ENCODE peak calls at places on chromosomes 5 and 9, in four cellular contexts. O, S, C and T are unnamed samples.

GRCh38 chr9:125461501-125462190 is 200.0 kb downstream of the GAPVD1 start:
- DNase-seq in S (no peak), C (no peak), O (no peak), T (no peak)

GRCh38 chr9:123309611-123310010 is 41.2 kb upstream of the STRBP start:
- DNase-seq in O (no peak), S (no peak), C (no peak), T (no peak)

GRCh38 chr5:44646016-44646415 is 162.7 kb upstream of the MRPS30 start:
- DNase-seq in C (no peak), O (no peak), S (no peak), T (no peak)

GRCh38 chr9:16656432-16657169 is 213.9 kb downstream of the BNC2 start:
- DNase-seq in C (no peak), O (no peak), S (no peak), T (no peak)

GRCh38 chr5:141669519-141669918 is 12.5 kb downstream of the ARAP3 start:
- DNase-seq in O (no peak), C (peak; percentile 42), S (no peak), T (no peak)

GRCh38 chr9:89779416-89779815 is 174.6 kb downstream of the GADD45G start:
- DNase-seq in O (no peak), C (no peak), S (no peak), T (no peak)

GRCh38 chr5:141707535-141707934 is 25.5 kb upstream of the ARAP3 start:
- DNase-seq in S (no peak), O (no peak), C (no peak), T (no peak)

GRCh38 chr5:72486371-72486770 is 20.8 kb downstream of the ZNF366 start:
- DNase-seq in O (no peak), S (no peak), C (no peak), T (no peak)

GRCh38 chr9:124482431-124483031 is 24.7 kb downstream of the NR5A1 start:
- DNase-seq in O (no peak), C (peak; percentile 86), S (no peak), T (no peak)

GRCh38 chr5:80187691-80188090 is 68.2 kb downstream of the SERINC5 start:
- DNase-seq in C (no peak), O (no peak), S (no peak), T (no peak)

GRCh38 chr9:114902773-114903589 is 27.4 kb downstream of the TNFSF8 start:
- DNase-seq in C (no peak), S (no peak), O (no peak), T (no peak)

GRCh38 chr5:11319851-11320580 is 559.0 kb upstream of the DAP start:
- DNase-seq in O (no peak), C (no peak), S (peak; percentile 10), T (no peak)

GRCh38 chr9:113381909-113382411 is 5.2 kb upstream of the HDHD3 start:
- DNase-seq in C (no peak), O (no peak), S (peak; percentile 89), T (no peak)

GRCh38 chr5:175681975-175682354 is 24.1 kb downstream of the HRH2 start:
- DNase-seq in O (no peak), C (no peak), S (no peak), T (no peak)

GRCh38 chr5:51382759-51383493 is at the start of gene ISL1:
- DNase-seq in O (peak; percentile 57), S (no peak), C (peak; percentile 34), T (no peak)

GRCh38 chr5:74394543-74394923 is 246.0 kb downstream of the ENC1 start:
- DNase-seq in O (no peak), C (no peak), S (peak; percentile 20), T (no peak)

GRCh38 chr9:123928471-123929176 is 1.3 kb downstream of the DENND1A start:
- DNase-seq in O (no peak), C (peak; percentile 54), S (no peak), T (no peak)

GRCh38 chr9:125476645-125477044 is 215.0 kb downstream of the GAPVD1 start:
- DNase-seq in O (no peak), C (peak; percentile 48), S (peak; percentile 27), T (no peak)

GRCh38 chr5:98781964-98782363 is 8.5 kb downstream of the RGMB start:
- DNase-seq in C (no peak), O (no peak), S (no peak), T (no peak)

GRCh38 chr5:103422756-103423155 is 139.8 kb downstream of the NUDT12 start:
- DNase-seq in S (no peak), C (no peak), O (no peak), T (no peak)

GRCh38 chr5:72852356-72852755 is 35.9 kb downstream of the TNPO1 start:
- DNase-seq in S (no peak), O (no peak), C (no peak), T (no peak)

GRCh38 chr5:132426525-132427138 is 57.1 kb downstream of the SLC22A5 start:
- DNase-seq in C (peak; percentile 91), S (peak; percentile 58), O (no peak), T (no peak)

GRCh38 chr5:163504091-163504931 is 1.1 kb upstream of the MAT2B start:
- DNase-seq in S (peak; percentile 27), O (no peak), C (peak; percentile 22), T (no peak)

GRCh38 chr9:16133556-16134227 is 580.8 kb downstream of the CCDC171 start:
- DNase-seq in S (peak; percentile 63), O (peak; percentile 70), C (peak; percentile 28), T (no peak)

GRCh38 chr5:64599226-64599625 is 91.1 kb upstream of the SHISAL2B start:
- DNase-seq in O (no peak), C (no peak), S (no peak), T (no peak)

GRCh38 chr9:110192531-110193326 is 15.2 kb downstream of the C9orf152 start:
- DNase-seq in S (no peak), C (no peak), O (no peak), T (no peak)

GRCh38 chr9:77456829-77457437 is 191.2 kb downstream of the GNA14 start:
- DNase-seq in S (peak; percentile 82), C (peak; percentile 72), O (peak; percentile 89), T (no peak)

GRCh38 chr5:38922199-38922598 is 76.4 kb downstream of the OSMR start:
- DNase-seq in O (peak; percentile 22), C (peak; percentile 81), S (peak; percentile 29), T (no peak)

GRCh38 chr5:16618138-16618897 is 1.5 kb upstream of the RETREG1 start:
- DNase-seq in C (no peak), O (no peak), S (no peak), T (no peak)

GRCh38 chr5:16615737-16616535 is 861 bp downstream of the RETREG1 start:
- DNase-seq in C (no peak), O (no peak), S (no peak), T (no peak)

GRCh38 chr5:16619136-16619535 is 2.3 kb upstream of the RETREG1 start:
- DNase-seq in C (no peak), S (no peak), O (no peak), T (no peak)

GRCh38 chr5:16617272-16617973 is 626 bp upstream of the RETREG1 start:
- DNase-seq in S (no peak), O (no peak), C (no peak), T (no peak)

GRCh38 chr5:16616536-16617271 is at the start of gene RETREG1:
- DNase-seq in O (peak; percentile 15), C (no peak), S (no peak), T (no peak)
- TF ChIP-seq ZNF274 in O (no peak), C (no peak), S (no peak), T (no peak)

GRCh38 chr5:137497396-137498290 is 1.5 kb downstream of the SPOCK1 start:
- DNase-seq in O (no peak), C (no peak), S (no peak), T (no peak)
- TF ChIP-seq ZBTB33 in O (no peak), C (no peak), S (no peak), T (no peak)

DNA sequence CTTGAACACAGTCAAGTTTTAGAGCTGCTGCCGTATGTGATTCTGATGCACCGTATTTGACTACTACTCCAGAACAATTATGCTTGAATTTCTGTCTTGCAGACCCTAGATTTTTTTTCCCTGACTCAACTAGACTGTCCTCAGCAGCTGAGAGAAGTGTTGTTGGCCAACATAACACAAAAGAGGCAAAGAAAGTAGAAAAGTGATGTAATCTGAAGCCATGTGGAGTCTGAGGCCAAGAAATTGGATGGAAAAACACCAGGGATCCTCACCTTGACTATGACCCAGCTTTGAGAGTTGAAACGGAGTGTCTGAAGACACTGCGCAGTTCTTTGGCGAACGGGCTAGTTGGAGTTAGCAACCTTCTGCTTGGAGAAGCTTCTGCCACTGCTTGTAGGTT is 36.3 kb upstream of the FGF1 start:
- DNase-seq in S (no peak), O (no peak), C (no peak), T (no peak)
- TF ChIP-seq ZNF274 in S (no peak), O (no peak), C (no peak), T (no peak)

DNA sequence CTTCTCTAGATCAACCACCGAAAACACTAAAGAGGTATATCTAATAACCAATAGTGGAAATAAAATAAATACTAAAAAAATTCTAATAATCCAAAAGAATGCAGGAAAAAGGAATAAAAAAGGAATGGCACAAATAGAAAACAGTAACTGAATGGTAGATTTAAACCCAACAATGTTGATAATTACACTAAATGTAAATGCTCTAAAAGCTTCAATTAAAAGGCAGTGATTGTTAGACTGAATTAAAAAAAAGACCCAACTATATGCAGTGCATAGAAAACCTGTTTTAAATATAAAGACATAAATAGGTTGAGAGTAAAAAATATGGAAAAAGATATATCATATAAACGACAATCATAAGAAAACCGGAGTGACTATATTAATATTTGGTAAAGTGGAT is 9.2 kb upstream of the ZBTB5 start:
- DNase-seq in S (no peak), O (no peak), C (no peak), T (no peak)
- TF ChIP-seq ZBTB33 in S (no peak), O (no peak), C (no peak), T (no peak)

DNA sequence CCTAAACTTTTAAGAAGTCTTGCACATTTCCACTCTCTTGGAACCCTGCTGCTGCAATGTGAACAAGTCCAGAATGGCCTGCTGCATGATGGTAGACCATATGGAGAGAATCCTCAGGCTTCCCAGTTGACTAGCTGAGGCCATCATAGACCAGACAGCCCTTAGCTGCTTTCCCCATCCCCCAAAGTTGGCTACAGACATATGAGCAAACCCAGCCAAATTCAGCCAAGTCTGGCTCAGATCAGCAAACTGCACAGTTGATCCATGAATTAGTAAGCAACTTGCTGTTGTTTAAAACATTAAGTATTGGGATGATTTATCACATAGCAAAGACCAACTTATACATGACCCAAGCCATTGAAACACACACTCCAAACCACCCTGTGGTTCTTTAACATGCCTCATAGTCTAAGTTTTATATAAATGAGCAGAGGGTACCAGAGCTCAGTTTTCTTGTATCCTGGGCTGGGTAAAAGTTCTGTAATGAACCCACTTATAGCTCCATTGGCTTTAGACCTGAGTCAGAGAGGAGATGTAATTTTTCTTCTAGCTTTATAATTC is 19.9 kb downstream of the PPP3R2 start:
- DNase-seq in C (no peak), S (no peak), O (no peak), T (no peak)
- TF ChIP-seq ZNF274 in C (no peak), S (no peak), O (no peak), T (no peak)

DNA sequence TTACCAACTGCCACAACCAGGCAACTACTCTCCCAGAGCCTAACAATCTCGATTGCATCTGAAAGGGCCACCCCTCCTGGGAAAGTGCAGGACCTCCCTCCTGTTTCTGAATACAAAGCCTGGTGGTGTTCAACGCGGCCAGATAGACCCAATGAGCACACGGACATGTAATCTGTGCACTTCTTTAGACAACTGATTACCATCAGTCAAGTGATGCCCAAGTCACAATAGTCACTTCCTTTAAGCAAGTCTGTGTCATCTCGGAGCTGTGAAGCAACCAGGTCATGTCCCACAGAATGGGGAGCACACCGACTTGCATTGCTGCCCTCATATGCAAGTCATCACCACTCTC is 739 bp downstream of the C9orf72 start:
- DNase-seq in S (peak; percentile 30), O (no peak), C (peak; percentile 9), T (no peak)
- TF ChIP-seq ZBTB33 in S (no peak), O (no peak), C (no peak), T (no peak)